ENCODE peak calls at places on chromosomes 1 and 21, in nine cellular contexts. K is HuH-7; S is fibroblast of mammary gland; U is activated CD4-positive, alpha-beta T cell treated with anti-CD3 and anti-CD28 coated beads, Interleukin-2, amount 50 U/mL, for 48 hours; M is left colon; T is cardiac muscle cell; J is choroid plexus epithelial cell; V is nucleus accumbens; A is non-pigmented ciliary epithelial cell. I is an unnamed sample.

GRCh38 chr1:170218261-170218660 is 72.5 kb downstream of the NTMT2 start:
- DNase-seq in K (no peak), S (peak; percentile 38), U (no peak), M (no peak), T (no peak), J (peak; percentile 9), V (no peak), A (no peak), I (no peak)

GRCh38 chr21:35422011-35422410 is 372.9 kb upstream of the RUNX1 start:
- DNase-seq in K (no peak), S (no peak), U (no peak), M (no peak), T (no peak), J (no peak), V (no peak), A (no peak), I (no peak)

GRCh38 chr1:110151175-110151715 is 951 bp downstream of the SLC6A17 start:
- DNase-seq in K (no peak), S (peak; percentile 8), U (no peak), M (no peak), T (no peak), J (peak; percentile 10), V (no peak), A (no peak), I (no peak)

GRCh38 chr1:55876276-55877060 is 661.3 kb upstream of the USP24 start:
- DNase-seq in K (no peak), S (no peak), U (no peak), M (no peak), T (no peak), J (no peak), V (no peak), A (no peak), I (no peak)

GRCh38 chr1:115284209-115284608 is 53.8 kb downstream of the NGF start:
- DNase-seq in K (no peak), S (no peak), U (no peak), M (no peak), T (no peak), J (no peak), V (no peak), A (no peak), I (no peak)

GRCh38 chr21:15793547-15794235 is 63.9 kb downstream of the USP25 start:
- DNase-seq in K (no peak), S (peak; percentile 55), U (no peak), M (no peak), T (no peak), J (peak; percentile 56), V (no peak), A (no peak), I (no peak)

GRCh38 chr1:65362545-65362944 is 53.2 kb downstream of the DNAJC6 start:
- DNase-seq in K (no peak), S (no peak), U (no peak), M (no peak), T (no peak), J (no peak), V (no peak), A (no peak), I (no peak)

GRCh38 chr1:65027699-65028358 is 61.5 kb upstream of the JAK1 start:
- DNase-seq in K (no peak), S (peak; percentile 20), U (no peak), M (peak; percentile 71), T (no peak), J (no peak), V (no peak), A (no peak), I (peak; percentile 55)

GRCh38 chr1:23444596-23445390 is 20.2 kb upstream of the TCEA3 start:
- DNase-seq in K (no peak), S (peak; percentile 38), U (no peak), M (no peak), T (no peak), J (peak; percentile 15), V (no peak), A (no peak), I (no peak)

GRCh38 chr1:83998599-83999315 is at the start of gene TTLL7:
- DNase-seq in K (peak; percentile 69), S (peak; percentile 54), U (peak; percentile 71), M (peak; percentile 78), T (peak; percentile 84), J (no peak), V (peak; percentile 81), A (no peak), I (peak; percentile 38)

I was measured in Peyer's patch.